ENCODE peak calls at places on chromosomes 11 and 22, in nine cellular contexts. W is pancreas, S is neuronal stem cell, C is heart left ventricle, A is thoracic aorta, Z is neural crest cell, N is NCI-H2081, K is PC-9, V is RPMI7951. Y is an unnamed sample.

GRCh38 chr11:67022341-67022933 is 497 bp upstream of the SYT12 start:
- DNase-seq in W (peak; percentile 72), S (no peak), C (no peak), A (no peak), Z (no peak), N (peak; percentile 51), K (peak; percentile 95), V (peak; percentile 61), Y (peak; percentile 87)

GRCh38 chr11:63761173-63761572 is 7.4 kb downstream of the ZFTA start:
- DNase-seq in W (peak; percentile 19), S (peak; percentile 42), C (no peak), A (no peak), Z (peak; percentile 4), N (no peak), K (no peak), V (no peak), Y (no peak)

GRCh38 chr11:60937144-60937527 is 12.9 kb downstream of the TMEM132A start:
- DNase-seq in W (no peak), S (no peak), C (peak; percentile 61), A (no peak), Z (no peak), N (no peak), K (no peak), V (no peak), Y (no peak)

GRCh38 chr11:60910281-60910687 is 3.7 kb upstream of the TMEM109 start:
- DNase-seq in W (no peak), S (no peak), C (no peak), A (no peak), Z (no peak), N (no peak), K (no peak), V (no peak), Y (no peak)

GRCh38 chr11:113651018-113651417 is 55.1 kb downstream of the TMPRSS5 start:
- DNase-seq in W (no peak), S (no peak), C (no peak), A (no peak), Z (no peak), N (no peak), K (no peak), V (no peak), Y (no peak)

GRCh38 chr11:84383571-84383970 is 1097.4 kb upstream of the CCDC90B start:
- DNase-seq in W (no peak), S (no peak), C (no peak), A (no peak), Z (no peak), N (no peak), K (no peak), V (no peak), Y (no peak)

GRCh38 chr11:69919659-69920499 is 100.7 kb upstream of the FGF3 start:
- DNase-seq in W (no peak), S (no peak), C (no peak), A (no peak), Z (no peak), N (no peak), K (no peak), V (no peak), Y (no peak)

GRCh38 chr22:40805699-40806203 is 13.4 kb downstream of the SLC25A17 start:
- DNase-seq in W (no peak), S (no peak), C (no peak), A (no peak), Z (no peak), N (no peak), K (no peak), V (no peak), Y (no peak)

GRCh38 chr11:62324738-62325556 is 12.3 kb upstream of the ASRGL1 start:
- DNase-seq in W (peak; percentile 33), S (peak; percentile 38), C (no peak), A (no peak), Z (peak; percentile 50), N (peak; percentile 55), K (peak; percentile 52), V (peak; percentile 27), Y (no peak)

GRCh38 chr11:122199661-122200060 is 83.6 kb upstream of the BLID start:
- DNase-seq in W (no peak), S (no peak), C (no peak), A (no peak), Z (no peak), N (no peak), K (no peak), V (no peak), Y (no peak)

GRCh38 chr11:60367896-60368295 is 10.4 kb upstream of the MS4A7 start:
- DNase-seq in W (no peak), S (no peak), C (no peak), A (no peak), Z (no peak), N (no peak), K (no peak), V (no peak), Y (no peak)

GRCh38 chr22:42177891-42178336 is 47.3 kb upstream of the CYP2D6 start:
- DNase-seq in W (no peak), S (no peak), C (no peak), A (no peak), Z (no peak), N (no peak), K (no peak), V (no peak), Y (peak; percentile 49)

GRCh38 chr11:40029406-40029805 is 1430.0 kb downstream of the LRRC4C start:
- DNase-seq in W (no peak), S (no peak), C (no peak), A (no peak), Z (no peak), N (no peak), K (no peak), V (no peak), Y (no peak)

GRCh38 chr11:120339394-120339890 is 3.2 kb downstream of the ARHGEF12 start:
- DNase-seq in W (no peak), S (no peak), C (peak; percentile 49), A (no peak), Z (no peak), N (no peak), K (peak; percentile 23), V (peak; percentile 72), Y (peak; percentile 22)

GRCh38 chr11:87260811-87261210 is 223.1 kb downstream of the TMEM135 start:
- DNase-seq in W (no peak), S (no peak), C (no peak), A (no peak), Z (no peak), N (no peak), K (no peak), V (no peak), Y (no peak)

GRCh38 chr11:35330156-35330889 is 89.0 kb downstream of the SLC1A2 start:
- DNase-seq in W (no peak), S (no peak), C (no peak), A (no peak), Z (no peak), N (no peak), K (no peak), V (no peak), Y (no peak)

GRCh38 chr11:14261094-14261493 is 97.9 kb downstream of the RRAS2 start:
- DNase-seq in W (no peak), S (no peak), C (no peak), A (no peak), Z (no peak), N (no peak), K (no peak), V (no peak), Y (no peak)

GRCh38 chr11:129077191-129077590 is 114.9 kb downstream of the ARHGAP32 start:
- DNase-seq in W (no peak), S (no peak), C (no peak), A (no peak), Z (no peak), N (peak; percentile 46), K (peak; percentile 40), V (peak; percentile 33), Y (no peak)

Y was measured in Calu3.